ENCODE peak calls at places on chromosomes 5 and 9, in five cellular contexts. One of them, this sample, is unnamed.

GRCh38 chr5:178230879-178231735 is 1.5 kb downstream of the PHYKPL start:
- DNase-seq in aorta: peak
- DNase-seq in thoracic aorta: no peak
- DNase-seq in upper lobe of left lung: no peak
- DNase-seq in heart right ventricle: peak
- DNase-seq in this sample: no peak

GRCh38 chr9:77547113-77547731 is 100.9 kb downstream of the GNA14 start:
- DNase-seq in aorta: no peak
- DNase-seq in thoracic aorta: no peak
- DNase-seq in upper lobe of left lung: no peak
- DNase-seq in heart right ventricle: no peak
- DNase-seq in this sample: no peak

GRCh38 chr9:123544007-123544827 is 188.2 kb downstream of the CRB2 start:
- DNase-seq in aorta: no peak
- DNase-seq in thoracic aorta: no peak
- DNase-seq in upper lobe of left lung: no peak
- DNase-seq in heart right ventricle: no peak
- DNase-seq in this sample: no peak

GRCh38 chr5:59188415-59189225 is 605.7 kb downstream of the RAB3C start:
- DNase-seq in aorta: peak
- DNase-seq in thoracic aorta: no peak
- DNase-seq in upper lobe of left lung: peak
- DNase-seq in heart right ventricle: peak
- DNase-seq in this sample: peak

GRCh38 chr5:176535101-176535654 is 2.0 kb downstream of the RNF44 start:
- DNase-seq in aorta: peak
- DNase-seq in thoracic aorta: no peak
- DNase-seq in upper lobe of left lung: peak
- DNase-seq in heart right ventricle: no peak
- DNase-seq in this sample: no peak

GRCh38 chr9:126692759-126693427 is 79.2 kb downstream of the LMX1B start:
- DNase-seq in aorta: peak
- DNase-seq in thoracic aorta: no peak
- DNase-seq in upper lobe of left lung: no peak
- DNase-seq in heart right ventricle: no peak
- DNase-seq in this sample: no peak

GRCh38 chr5:116494784-116495480 is 79.7 kb downstream of the SEMA6A start:
- DNase-seq in aorta: no peak
- DNase-seq in thoracic aorta: no peak
- DNase-seq in upper lobe of left lung: no peak
- DNase-seq in heart right ventricle: no peak
- DNase-seq in this sample: no peak

GRCh38 chr5:171606414-171607024 is 179.1 kb upstream of the SMIM23 start:
- DNase-seq in aorta: no peak
- DNase-seq in thoracic aorta: no peak
- DNase-seq in upper lobe of left lung: no peak
- DNase-seq in heart right ventricle: no peak
- DNase-seq in this sample: no peak

GRCh38 chr5:81080809-81081460 is 120.8 kb downstream of the RASGRF2 start:
- DNase-seq in aorta: no peak
- DNase-seq in thoracic aorta: no peak
- DNase-seq in upper lobe of left lung: no peak
- DNase-seq in heart right ventricle: peak
- DNase-seq in this sample: no peak

GRCh38 chr5:144794922-144795321 is 624.2 kb downstream of the KCTD16 start:
- DNase-seq in aorta: no peak
- DNase-seq in thoracic aorta: no peak
- DNase-seq in upper lobe of left lung: no peak
- DNase-seq in heart right ventricle: no peak
- DNase-seq in this sample: no peak

GRCh38 chr5:171692106-171692505 is 93.5 kb upstream of the SMIM23 start:
- DNase-seq in aorta: no peak
- DNase-seq in thoracic aorta: no peak
- DNase-seq in upper lobe of left lung: no peak
- DNase-seq in heart right ventricle: no peak
- DNase-seq in this sample: no peak

GRCh38 chr5:109558364-109558763 is 131.4 kb upstream of the MAN2A1 start:
- DNase-seq in aorta: no peak
- DNase-seq in thoracic aorta: no peak
- DNase-seq in upper lobe of left lung: no peak
- DNase-seq in heart right ventricle: no peak
- DNase-seq in this sample: no peak

GRCh38 chr9:126829035-126829434 is 24.2 kb downstream of the ZBTB43 start:
- DNase-seq in aorta: no peak
- DNase-seq in thoracic aorta: no peak
- DNase-seq in upper lobe of left lung: no peak
- DNase-seq in heart right ventricle: no peak
- DNase-seq in this sample: no peak

GRCh38 chr5:168174376-168174775 is 117.1 kb upstream of the WWC1 start:
- DNase-seq in aorta: no peak
- DNase-seq in thoracic aorta: no peak
- DNase-seq in upper lobe of left lung: no peak
- DNase-seq in heart right ventricle: no peak
- DNase-seq in this sample: no peak

GRCh38 chr5:2722901-2723300 is 28.6 kb downstream of the IRX2 start:
- DNase-seq in aorta: peak
- DNase-seq in thoracic aorta: no peak
- DNase-seq in upper lobe of left lung: no peak
- DNase-seq in heart right ventricle: no peak
- DNase-seq in this sample: no peak

GRCh38 chr5:174145821-174146220 is 100.3 kb downstream of the NSG2 start:
- DNase-seq in aorta: no peak
- DNase-seq in thoracic aorta: no peak
- DNase-seq in upper lobe of left lung: no peak
- DNase-seq in heart right ventricle: no peak
- DNase-seq in this sample: no peak

DNA sequence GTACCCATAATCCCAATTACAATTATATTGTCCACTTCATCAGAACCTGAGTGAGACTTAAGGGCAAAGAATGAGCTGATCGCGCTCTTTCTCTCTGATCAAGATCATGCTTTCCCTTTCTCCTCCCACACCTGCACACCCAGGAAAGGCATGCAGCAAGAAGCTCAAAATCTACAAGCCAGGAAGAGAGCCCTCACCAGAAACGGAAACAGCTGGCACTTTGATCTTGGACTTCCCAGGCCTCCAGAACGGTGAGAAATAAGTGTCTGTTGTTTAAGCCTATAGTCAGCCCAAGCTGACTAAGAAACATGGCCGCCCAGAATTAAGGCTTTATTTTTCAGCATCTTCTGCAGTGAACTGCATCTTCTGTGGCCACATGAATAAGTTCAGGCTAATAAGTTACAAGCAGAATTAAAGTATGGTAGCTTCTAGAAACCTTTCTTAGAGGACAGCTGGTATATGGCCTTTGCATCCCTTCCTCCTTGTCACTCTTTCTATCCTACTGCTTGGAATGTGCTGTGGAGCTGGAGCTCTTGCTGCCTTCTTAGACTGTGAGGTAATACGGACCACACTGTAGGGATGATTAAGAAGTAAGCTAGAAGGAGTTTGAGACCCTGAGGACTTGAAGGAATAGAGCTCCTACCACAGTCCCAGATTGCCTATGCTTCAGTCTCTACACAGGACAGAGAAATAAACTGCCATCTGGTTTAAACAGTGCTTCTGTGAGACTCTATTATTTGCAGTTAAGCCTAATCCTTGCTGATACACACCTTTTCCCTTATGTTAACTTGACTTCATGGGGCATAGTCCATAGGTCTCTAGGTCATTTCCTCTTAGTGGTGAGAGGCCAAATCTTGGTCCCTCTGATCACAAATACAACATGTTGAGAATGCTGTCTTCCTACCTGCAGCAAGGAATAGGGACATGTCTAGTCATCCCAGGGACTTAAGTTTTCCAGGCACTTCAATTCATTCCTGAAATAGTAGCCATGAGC is 17.2 kb downstream of the OR2S2 start:
- DNase-seq in aorta: no peak
- DNase-seq in thoracic aorta: no peak
- DNase-seq in upper lobe of left lung: no peak
- DNase-seq in heart right ventricle: no peak
- DNase-seq in this sample: no peak
- H3K27ac ChIP-seq in aorta: no peak
- H3K27ac ChIP-seq in thoracic aorta: no peak
- H3K27ac ChIP-seq in upper lobe of left lung: peak
- H3K27ac ChIP-seq in heart right ventricle: no peak
- H3K27ac ChIP-seq in this sample: no peak

GRCh38 chr5:126680215-126680817 is 79.6 kb downstream of the PHAX start:
- DNase-seq in aorta: no peak
- DNase-seq in thoracic aorta: no peak
- DNase-seq in upper lobe of left lung: no peak
- DNase-seq in heart right ventricle: no peak
- DNase-seq in this sample: no peak
- H3K27ac ChIP-seq in aorta: no peak
- H3K27ac ChIP-seq in thoracic aorta: no peak
- H3K27ac ChIP-seq in upper lobe of left lung: no peak
- H3K27ac ChIP-seq in heart right ventricle: no peak
- H3K27ac ChIP-seq in this sample: no peak

GRCh38 chr5:95725937-95726810 is 5.0 kb upstream of the RHOBTB3 start:
- DNase-seq in aorta: no peak
- DNase-seq in thoracic aorta: no peak
- DNase-seq in upper lobe of left lung: no peak
- DNase-seq in heart right ventricle: no peak
- DNase-seq in this sample: no peak

GRCh38 chr5:95726811-95727763 is 4.0 kb upstream of the RHOBTB3 start:
- DNase-seq in aorta: no peak
- DNase-seq in thoracic aorta: no peak
- DNase-seq in upper lobe of left lung: no peak
- DNase-seq in heart right ventricle: no peak
- DNase-seq in this sample: no peak

GRCh38 chr5:95729115-95730010 is 1.8 kb upstream of the RHOBTB3 start:
- DNase-seq in aorta: no peak
- DNase-seq in thoracic aorta: no peak
- DNase-seq in upper lobe of left lung: no peak
- DNase-seq in heart right ventricle: no peak
- DNase-seq in this sample: no peak

GRCh38 chr5:95728494-95729114 is 2.5 kb upstream of the RHOBTB3 start:
- DNase-seq in aorta: no peak
- DNase-seq in thoracic aorta: no peak
- DNase-seq in upper lobe of left lung: no peak
- DNase-seq in heart right ventricle: no peak
- DNase-seq in this sample: no peak

GRCh38 chr5:95727764-95728191 is 3.4 kb upstream of the RHOBTB3 start:
- DNase-seq in aorta: no peak
- DNase-seq in thoracic aorta: no peak
- DNase-seq in upper lobe of left lung: no peak
- DNase-seq in heart right ventricle: no peak
- DNase-seq in this sample: no peak
- H3K27ac ChIP-seq in aorta: no peak
- H3K27ac ChIP-seq in thoracic aorta: no peak
- H3K27ac ChIP-seq in upper lobe of left lung: peak
- H3K27ac ChIP-seq in heart right ventricle: no peak
- H3K27ac ChIP-seq in this sample: peak

DNA sequence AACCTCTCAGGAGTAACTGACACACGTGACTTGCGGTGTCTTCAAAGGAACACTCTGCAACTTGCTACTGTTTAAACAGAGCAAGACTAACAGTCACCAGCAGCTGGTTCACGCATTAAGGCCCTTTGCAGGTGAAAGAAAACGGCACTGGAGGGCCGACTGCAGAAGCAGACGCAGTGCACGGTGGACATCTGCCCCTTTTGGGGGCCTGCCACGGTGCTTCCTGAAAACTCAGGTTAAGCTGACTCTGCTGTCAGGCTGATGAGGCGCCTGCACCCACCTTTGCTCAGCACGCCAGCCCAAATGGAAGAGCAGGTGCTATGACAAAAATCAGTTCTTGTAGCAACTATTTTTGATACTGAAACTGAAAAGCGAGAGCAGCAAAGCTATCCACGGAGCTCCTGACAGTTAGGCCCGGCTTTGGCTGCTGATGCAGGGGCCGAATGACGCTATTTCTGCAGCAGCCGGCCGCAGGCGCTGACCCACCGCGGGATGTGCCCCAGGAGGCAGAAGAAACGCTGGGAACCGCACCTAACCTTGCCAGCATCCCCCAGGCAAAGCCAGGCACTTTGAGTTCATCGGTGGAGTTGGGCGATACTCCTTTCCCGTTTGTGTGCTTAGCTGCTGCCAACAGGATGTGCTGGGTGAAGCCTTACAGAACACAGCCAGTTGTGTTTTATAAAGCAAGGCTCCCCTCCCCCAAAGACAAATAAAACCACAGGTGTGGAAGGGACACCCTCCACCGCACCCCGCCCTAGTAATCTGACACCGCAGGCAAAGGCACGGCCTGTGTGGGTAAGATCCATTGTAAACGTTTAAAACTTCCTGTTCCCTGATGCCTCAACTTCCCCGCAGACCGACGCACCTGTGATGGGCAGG is 21.1 kb upstream of the TERT start:
- DNase-seq in aorta: peak
- DNase-seq in thoracic aorta: no peak
- DNase-seq in upper lobe of left lung: peak
- DNase-seq in heart right ventricle: no peak
- DNase-seq in this sample: peak
- H3K27ac ChIP-seq in aorta: no peak
- H3K27ac ChIP-seq in thoracic aorta: no peak
- H3K27ac ChIP-seq in upper lobe of left lung: peak
- H3K27ac ChIP-seq in heart right ventricle: no peak
- H3K27ac ChIP-seq in this sample: peak

GRCh38 chr9:134068742-134069535 is 1.1 kb upstream of the BRD3 start:
- DNase-seq in aorta: no peak
- DNase-seq in thoracic aorta: no peak
- DNase-seq in upper lobe of left lung: no peak
- DNase-seq in heart right ventricle: no peak
- DNase-seq in this sample: no peak
- H3K27ac ChIP-seq in aorta: no peak
- H3K27ac ChIP-seq in thoracic aorta: peak
- H3K27ac ChIP-seq in upper lobe of left lung: peak
- H3K27ac ChIP-seq in heart right ventricle: peak
- H3K27ac ChIP-seq in this sample: peak

GRCh38 chr9:70485273-70485858 is 70.9 kb upstream of the KLF9 start:
- DNase-seq in aorta: no peak
- DNase-seq in thoracic aorta: no peak
- DNase-seq in upper lobe of left lung: peak
- DNase-seq in heart right ventricle: peak
- DNase-seq in this sample: no peak
- H3K27ac ChIP-seq in aorta: no peak
- H3K27ac ChIP-seq in thoracic aorta: peak
- H3K27ac ChIP-seq in upper lobe of left lung: peak
- H3K27ac ChIP-seq in heart right ventricle: peak
- H3K27ac ChIP-seq in this sample: peak

GRCh38 chr9:134205636-134206316 is 41.4 kb upstream of the RNU6ATAC start:
- DNase-seq in aorta: peak
- DNase-seq in thoracic aorta: peak
- DNase-seq in upper lobe of left lung: no peak
- DNase-seq in heart right ventricle: peak
- DNase-seq in this sample: no peak
- H3K27ac ChIP-seq in aorta: no peak
- H3K27ac ChIP-seq in thoracic aorta: no peak
- H3K27ac ChIP-seq in upper lobe of left lung: no peak
- H3K27ac ChIP-seq in heart right ventricle: no peak
- H3K27ac ChIP-seq in this sample: peak

GRCh38 chr9:88267283-88267682 is 121.0 kb upstream of the SPIN1 start:
- DNase-seq in aorta: no peak
- DNase-seq in thoracic aorta: no peak
- DNase-seq in upper lobe of left lung: no peak
- DNase-seq in heart right ventricle: no peak
- DNase-seq in this sample: no peak
- H3K27ac ChIP-seq in aorta: no peak
- H3K27ac ChIP-seq in thoracic aorta: no peak
- H3K27ac ChIP-seq in upper lobe of left lung: no peak
- H3K27ac ChIP-seq in heart right ventricle: no peak
- H3K27ac ChIP-seq in this sample: no peak

This sample was measured in breast epithelium.